ENCODE peak calls at places on chromosomes 11 and 22, in six cellular contexts. W is neural progenitor cell, J is choroid plexus epithelial cell, R is pancreas, C is endothelial cell, H is GM12878. F is an unnamed sample.

GRCh38 chr11:66316849-66317251 is at the start of gene CD248:
- DNase-seq in C (peak; percentile 37), W (peak; percentile 68), R (no peak), H (no peak), J (peak; percentile 86), F (peak; percentile 66)

GRCh38 chr11:9193316-9193715 is 71.8 kb downstream of the DENND5A start:
- DNase-seq in R (no peak), W (no peak), J (no peak), H (no peak), C (no peak), F (no peak)

GRCh38 chr11:61334434-61335354 is 1.7 kb downstream of the TKFC start:
- DNase-seq in C (no peak), H (no peak), W (no peak), J (peak; percentile 63), R (no peak), F (no peak)

GRCh38 chr11:131654849-131655248 is 284.4 kb downstream of the NTM start:
- DNase-seq in R (no peak), C (no peak), W (no peak), H (no peak), J (no peak), F (no peak)

GRCh38 chr11:12288212-12288933 is 89.0 kb upstream of the PARVA start:
- DNase-seq in J (peak; percentile 96), W (peak; percentile 93), H (no peak), R (peak; percentile 95), C (peak; percentile 92), F (peak; percentile 89)

GRCh38 chr22:37559901-37560681 is at the start of gene CDC42EP1:
- DNase-seq in R (peak; percentile 88), C (peak; percentile 51), W (peak; percentile 74), H (no peak), J (peak; percentile 59), F (peak; percentile 66)

GRCh38 chr11:29957406-29957805 is 59.4 kb downstream of the KCNA4 start:
- DNase-seq in J (no peak), R (no peak), H (no peak), C (no peak), W (peak; percentile 3), F (no peak)

GRCh38 chr11:26930518-26931247 is 63.2 kb upstream of the FIBIN start:
- DNase-seq in H (no peak), C (no peak), W (no peak), R (no peak), J (peak; percentile 91), F (no peak)

GRCh38 chr11:64233913-64234839 is at the start of gene VEGFB:
- DNase-seq in C (no peak), R (peak; percentile 88), W (peak; percentile 74), J (no peak), H (no peak), F (peak; percentile 74)

GRCh38 chr11:122453586-122453985 is 201.9 kb upstream of the UBASH3B start:
- DNase-seq in J (no peak), H (no peak), C (no peak), R (no peak), W (no peak), F (no peak)
- TF ChIP-seq CTCF in J (no peak), H (no peak), C (no peak), R (no peak), W (no peak), F (no peak)

DNA sequence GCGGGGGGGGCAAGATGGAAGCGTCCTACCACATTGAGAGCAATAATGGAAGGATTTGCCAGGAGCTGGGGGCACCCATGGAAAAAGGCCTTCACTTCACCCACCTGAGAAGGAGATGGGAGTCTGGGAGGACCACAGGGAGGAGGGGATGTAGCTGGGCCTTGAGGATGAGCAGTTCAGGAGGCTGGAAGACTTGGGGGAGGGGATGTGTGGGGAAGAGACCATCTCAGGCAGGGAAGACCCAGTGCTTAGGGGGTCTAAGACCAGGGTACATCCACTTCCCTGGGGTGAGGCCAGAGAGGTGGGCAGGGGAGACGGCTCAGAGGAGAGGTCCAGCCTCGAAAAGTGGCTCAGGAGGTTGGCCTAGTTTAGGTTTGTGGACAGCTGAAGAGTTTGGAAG is 71.3 kb upstream of the TCF20 start:
- DNase-seq in R (no peak), H (no peak), C (no peak), J (no peak), W (no peak), F (no peak)
- TF ChIP-seq CTCF in R (no peak), H (no peak), C (no peak), J (no peak), W (no peak), F (no peak)

GRCh38 chr11:33735426-33736147 is 636 bp downstream of the CD59 start:
- DNase-seq in C (no peak), J (no peak), H (peak; percentile 37), W (peak; percentile 59), R (peak; percentile 65), F (no peak)
- TF ChIP-seq CTCF in C (no peak), J (peak; percentile 2), H (no peak), W (no peak), R (no peak), F (no peak)

GRCh38 chr11:94103476-94103875 is 25.2 kb upstream of the PANX1 start:
- DNase-seq in R (no peak), W (no peak), C (no peak), J (no peak), H (no peak), F (no peak)

GRCh38 chr11:94104734-94105133 is 23.9 kb upstream of the PANX1 start:
- DNase-seq in H (no peak), R (no peak), J (no peak), W (no peak), C (no peak), F (no peak)

GRCh38 chr11:94106699-94107098 is 21.9 kb upstream of the PANX1 start:
- DNase-seq in J (no peak), C (no peak), H (no peak), R (no peak), W (no peak), F (no peak)

GRCh38 chr11:94111241-94111640 is 17.4 kb upstream of the PANX1 start:
- DNase-seq in R (no peak), W (no peak), H (no peak), J (no peak), C (no peak), F (no peak)

DNA sequence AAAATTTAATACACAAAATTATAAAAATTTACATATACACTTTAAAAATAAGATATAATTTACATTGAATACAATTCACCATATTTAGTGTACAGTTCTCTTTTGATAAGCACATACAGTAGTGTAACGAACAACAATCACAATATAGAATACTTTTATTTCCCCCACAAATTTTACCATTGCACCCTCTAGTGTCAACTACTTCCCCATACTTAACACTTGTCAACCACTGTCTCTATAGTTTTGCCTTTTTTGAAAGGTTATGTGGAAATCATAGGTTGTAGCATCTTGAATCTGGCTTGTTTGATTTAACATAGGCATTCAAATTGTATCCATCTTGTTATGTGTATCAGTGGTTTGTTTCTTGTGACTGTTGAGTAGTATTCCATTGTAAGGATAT is 21.3 kb upstream of the PANX1 start:
- DNase-seq in H (no peak), R (no peak), J (peak; percentile 27), C (no peak), W (no peak), F (no peak)
- TF ChIP-seq CTCF in H (no peak), R (no peak), J (peak; percentile 48), C (no peak), W (peak; percentile 24), F (no peak)

DNA sequence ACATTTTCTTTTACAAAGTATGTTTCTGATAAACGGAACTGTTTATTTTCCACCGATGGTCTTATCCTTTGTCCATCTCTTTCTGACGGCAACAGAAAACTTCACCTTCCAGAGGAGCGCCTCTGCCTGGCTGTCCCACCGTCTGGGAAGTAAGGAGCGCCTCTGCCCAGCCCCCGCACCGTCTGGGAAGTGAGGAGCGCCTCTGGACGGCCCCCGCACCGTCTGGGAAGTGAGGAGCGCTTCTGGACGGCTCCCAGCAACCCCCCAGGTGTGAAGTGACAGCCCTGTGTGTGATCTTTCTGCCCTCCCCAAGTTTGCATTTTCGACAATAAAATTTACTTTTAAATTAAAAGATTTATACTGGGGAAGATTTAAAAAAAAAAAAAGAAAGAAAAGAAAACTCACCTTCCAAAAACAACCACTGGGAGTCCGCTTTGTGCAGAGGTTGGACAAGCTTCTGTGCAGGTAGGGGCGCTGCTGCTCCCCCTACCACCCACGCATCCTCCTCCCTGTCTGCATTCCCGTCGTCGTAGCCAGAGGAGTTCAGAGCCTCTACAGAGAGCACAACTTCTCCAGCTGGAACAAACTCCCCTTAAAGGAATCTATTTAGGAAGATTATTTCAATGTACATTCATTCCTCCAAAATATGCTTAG is 1.0 kb upstream of the APOBEC3B start:
- DNase-seq in W (peak; percentile 66), H (no peak), J (no peak), C (no peak), R (no peak), F (peak; percentile 33)
- TF ChIP-seq CTCF in W (peak; percentile 54), H (peak; percentile 53), J (no peak), C (peak; percentile 26), R (peak; percentile 24), F (peak; percentile 28)

GRCh38 chr22:29060251-29060650 is 1.4 kb downstream of the C22orf31 start:
- DNase-seq in C (no peak), J (no peak), W (no peak), H (no peak), R (no peak), F (no peak)
- TF ChIP-seq CTCF in C (no peak), J (no peak), W (peak; percentile 14), H (no peak), R (no peak), F (no peak)

F was measured in nephron progenitor cell.